ENCODE peak calls at places on chromosomes 6 and 20, in seven cellular contexts. O is endothelial cell, A is tibial nerve, X is HFF-Myc, Q is GM20000, N is HepG2, T is GM12865. C is an unnamed sample.
A peak's percentile ranks its signal among the peaks of the same experiment; 100 is the strongest.

GRCh38 chr6:106739387-106739786 is 110.0 kb downstream of the QRSL1 start:
- DNase-seq in O (no peak), A (no peak), Q (no peak), T (no peak), N (no peak), X (no peak), C (peak; percentile 71)

GRCh38 chr6:52216932-52217331 is 27.4 kb downstream of the IL17F start:
- DNase-seq in X (no peak), Q (no peak), O (no peak), N (no peak), A (no peak), T (peak; percentile 68), C (no peak)

GRCh38 chr6:15355683-15356099 is 109.8 kb downstream of the JARID2 start:
- DNase-seq in Q (no peak), X (no peak), A (no peak), N (no peak), T (peak; percentile 47), O (no peak), C (no peak)

GRCh38 chr20:58980711-58981563 is at the start of gene NELFCD:
- DNase-seq in Q (peak; percentile 99), N (peak; percentile 90), X (peak; percentile 26), O (peak; percentile 96), A (peak; percentile 80), T (peak; percentile 90), C (peak; percentile 79)

GRCh38 chr20:40463171-40463570 is 225.9 kb downstream of the MAFB start:
- DNase-seq in O (no peak), A (no peak), X (no peak), N (no peak), Q (no peak), T (no peak), C (no peak)

GRCh38 chr20:23143098-23143497 is 57.0 kb upstream of the CD93 start:
- DNase-seq in N (peak; percentile 71), T (peak; percentile 57), X (peak; percentile 60), A (no peak), Q (no peak), O (no peak), C (peak; percentile 78)

GRCh38 chr6:126337323-126337722 is 2.6 kb upstream of the CENPW start:
- DNase-seq in A (no peak), X (no peak), O (no peak), Q (peak; percentile 7), T (no peak), N (no peak), C (peak; percentile 66)

GRCh38 chr20:38831049-38831691 is 25.7 kb downstream of the PPP1R16B start:
- DNase-seq in Q (no peak), T (no peak), O (no peak), A (no peak), X (no peak), N (no peak), C (no peak)

GRCh38 chr6:116402108-116402507 is 31.4 kb downstream of the DSE start:
- DNase-seq in Q (no peak), A (no peak), O (no peak), N (no peak), T (no peak), X (no peak), C (no peak)
- TF ChIP-seq CTCF in Q (no peak), A (no peak), O (no peak), N (no peak), T (no peak), X (no peak), C (no peak)

GRCh38 chr6:113338610-113339009 is 518.5 kb upstream of the MARCKS start:
- DNase-seq in X (no peak), Q (no peak), O (no peak), T (no peak), A (no peak), N (no peak), C (no peak)

GRCh38 chr6:113343940-113344339 is 513.2 kb upstream of the MARCKS start:
- DNase-seq in A (no peak), X (no peak), N (no peak), Q (no peak), O (no peak), T (no peak), C (no peak)

GRCh38 chr6:113344969-113345368 is 512.2 kb upstream of the MARCKS start:
- DNase-seq in T (no peak), N (no peak), Q (no peak), O (no peak), A (no peak), X (no peak), C (no peak)

GRCh38 chr6:113339173-113339572 is 518.0 kb upstream of the MARCKS start:
- DNase-seq in A (no peak), O (no peak), N (no peak), X (no peak), Q (no peak), T (no peak), C (no peak)

GRCh38 chr6:113340371-113340770 is 516.8 kb upstream of the MARCKS start:
- DNase-seq in N (no peak), O (no peak), T (peak; percentile 7), A (no peak), X (no peak), Q (no peak), C (no peak)
- TF ChIP-seq CTCF in N (no peak), O (no peak), T (no peak), A (no peak), X (no peak), Q (no peak), C (no peak)

GRCh38 chr6:136792066-136792944 is at the start of gene MAP3K5:
- DNase-seq in X (no peak), A (peak; percentile 59), T (peak; percentile 96), Q (peak; percentile 80), O (peak; percentile 60), N (peak; percentile 33), C (peak; percentile 65)
- TF ChIP-seq CTCF in X (peak; percentile 27), A (peak; percentile 46), T (peak; percentile 74), Q (peak; percentile 72), O (no peak), N (peak; percentile 68), C (no peak)

DNA sequence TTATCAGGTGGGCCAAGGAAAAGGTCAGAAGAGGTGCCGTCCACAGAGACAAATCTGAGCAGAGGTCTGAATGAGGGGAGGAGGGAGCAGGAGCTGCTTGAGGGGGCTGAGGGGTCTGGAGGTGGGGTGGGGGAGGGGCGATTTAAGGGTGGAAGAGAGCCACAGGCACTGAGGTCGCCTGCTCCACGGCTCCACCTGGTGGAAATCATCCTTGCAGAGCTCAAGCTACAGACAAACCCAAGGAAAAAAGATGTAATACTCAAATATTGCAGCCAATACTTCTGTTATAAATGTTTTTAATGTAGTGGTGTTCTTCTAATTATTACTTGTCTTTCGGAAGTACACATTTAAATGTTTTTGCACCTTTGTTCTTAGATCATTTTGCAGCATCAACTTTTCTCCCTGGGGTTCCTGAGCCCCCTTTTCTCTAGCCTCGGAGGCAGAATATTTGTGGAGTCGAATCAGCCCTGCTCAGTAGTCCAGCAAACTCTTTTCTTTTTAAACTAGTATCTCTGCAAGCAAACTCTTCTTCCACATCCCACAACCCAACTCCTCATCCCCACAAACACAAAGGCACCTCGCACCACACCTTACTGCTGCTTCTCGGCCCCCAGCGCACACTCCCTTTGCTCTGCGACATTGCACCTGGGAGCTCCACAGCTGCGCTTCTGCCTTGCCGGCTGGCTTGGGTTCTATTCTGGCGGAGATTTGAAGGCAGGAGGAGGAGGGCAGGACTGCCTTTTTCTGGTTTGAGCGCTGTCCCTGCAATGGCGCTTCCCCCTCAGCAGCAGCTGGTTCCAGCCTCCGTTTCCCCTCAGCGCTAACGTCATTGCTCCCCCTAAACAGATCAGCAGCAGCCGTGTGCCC is 51.0 kb upstream of the TFAP2A start:
- DNase-seq in Q (peak; percentile 41), O (peak; percentile 70), T (peak; percentile 61), N (peak; percentile 44), A (no peak), X (no peak), C (no peak)
- TF ChIP-seq CTCF in Q (peak; percentile 37), O (peak; percentile 43), T (peak; percentile 50), N (peak; percentile 61), A (no peak), X (peak; percentile 53), C (no peak)

GRCh38 chr20:16488086-16488485 is 85.2 kb downstream of the KIF16B start:
- DNase-seq in X (no peak), A (no peak), N (no peak), Q (no peak), O (no peak), T (no peak), C (no peak)
- TF ChIP-seq CTCF in X (no peak), A (no peak), N (no peak), Q (no peak), O (no peak), T (no peak), C (no peak)

GRCh38 chr20:11980263-11980662 is 62.6 kb downstream of the BTBD3 start:
- DNase-seq in Q (no peak), N (no peak), A (no peak), O (no peak), X (no peak), T (no peak), C (no peak)
- TF ChIP-seq CTCF in Q (no peak), N (no peak), A (no peak), O (no peak), X (no peak), T (no peak), C (no peak)

GRCh38 chr6:129251669-129252376 is 368.9 kb downstream of the LAMA2 start:
- DNase-seq in X (peak; percentile 67), Q (peak; percentile 34), T (peak; percentile 74), O (peak; percentile 69), N (peak; percentile 63), A (no peak), C (peak; percentile 42)
- TF ChIP-seq CTCF in X (peak; percentile 74), Q (peak; percentile 75), T (peak; percentile 72), O (peak; percentile 91), N (peak; percentile 85), A (peak; percentile 81), C (no peak)